ENCODE peak calls at places on chromosomes 1 and 21, in nine cellular contexts. One of them, this sample, is unnamed. For H3K4me1, the result is how much of the 10 kb centered on the place peaks cover.

GRCh38 chr1:150256193-150256548 is 1.4 kb upstream of the CA14 start:
- ATAC-seq in CD8-positive, alpha-beta T cell: no peak
- ATAC-seq in heart right ventricle: no peak
- ATAC-seq in mucosa of descending colon: no peak
- ATAC-seq in pancreas: no peak
- ATAC-seq in upper lobe of left lung: no peak
- ATAC-seq in CD4-positive, CD25-positive, alpha-beta regulatory T cell: no peak
- ATAC-seq in left lung: no peak
- ATAC-seq in body of pancreas: peak
- ATAC-seq in this sample: peak

GRCh38 chr1:170313306-170313705 is 167.5 kb downstream of the NTMT2 start:
- ATAC-seq in CD8-positive, alpha-beta T cell: no peak
- ATAC-seq in heart right ventricle: no peak
- ATAC-seq in mucosa of descending colon: no peak
- ATAC-seq in pancreas: no peak
- ATAC-seq in upper lobe of left lung: no peak
- ATAC-seq in CD4-positive, CD25-positive, alpha-beta regulatory T cell: no peak
- ATAC-seq in left lung: no peak
- ATAC-seq in body of pancreas: no peak
- ATAC-seq in this sample: no peak

GRCh38 chr1:204453141-204453772 is 41.3 kb downstream of the PIK3C2B start:
- ATAC-seq in CD8-positive, alpha-beta T cell: peak
- ATAC-seq in heart right ventricle: no peak
- ATAC-seq in mucosa of descending colon: peak
- ATAC-seq in pancreas: peak
- ATAC-seq in upper lobe of left lung: no peak
- ATAC-seq in CD4-positive, CD25-positive, alpha-beta regulatory T cell: peak
- ATAC-seq in left lung: no peak
- ATAC-seq in body of pancreas: no peak
- ATAC-seq in this sample: no peak

GRCh38 chr1:195790514-195791168 is 817.6 kb downstream of the KCNT2 start:
- ATAC-seq in CD8-positive, alpha-beta T cell: no peak
- ATAC-seq in heart right ventricle: no peak
- ATAC-seq in mucosa of descending colon: no peak
- ATAC-seq in pancreas: no peak
- ATAC-seq in upper lobe of left lung: peak
- ATAC-seq in CD4-positive, CD25-positive, alpha-beta regulatory T cell: peak
- ATAC-seq in left lung: no peak
- ATAC-seq in body of pancreas: no peak
- ATAC-seq in this sample: no peak

GRCh38 chr1:162687870-162688269 is 55.6 kb downstream of the DDR2 start:
- ATAC-seq in CD8-positive, alpha-beta T cell: no peak
- ATAC-seq in heart right ventricle: peak
- ATAC-seq in mucosa of descending colon: no peak
- ATAC-seq in pancreas: no peak
- ATAC-seq in upper lobe of left lung: no peak
- ATAC-seq in CD4-positive, CD25-positive, alpha-beta regulatory T cell: no peak
- ATAC-seq in left lung: no peak
- ATAC-seq in body of pancreas: no peak
- ATAC-seq in this sample: peak

GRCh38 chr1:63403386-63403785 is 36.0 kb downstream of the ALG6 start:
- ATAC-seq in CD8-positive, alpha-beta T cell: no peak
- ATAC-seq in heart right ventricle: no peak
- ATAC-seq in mucosa of descending colon: no peak
- ATAC-seq in pancreas: no peak
- ATAC-seq in upper lobe of left lung: no peak
- ATAC-seq in CD4-positive, CD25-positive, alpha-beta regulatory T cell: no peak
- ATAC-seq in left lung: peak
- ATAC-seq in body of pancreas: no peak
- ATAC-seq in this sample: no peak

GRCh38 chr21:37450385-37451044 is 83.9 kb downstream of the DYRK1A start:
- ATAC-seq in CD8-positive, alpha-beta T cell: no peak
- ATAC-seq in heart right ventricle: no peak
- ATAC-seq in mucosa of descending colon: peak
- ATAC-seq in pancreas: no peak
- ATAC-seq in upper lobe of left lung: no peak
- ATAC-seq in CD4-positive, CD25-positive, alpha-beta regulatory T cell: no peak
- ATAC-seq in left lung: peak
- ATAC-seq in body of pancreas: no peak
- ATAC-seq in this sample: no peak

GRCh38 chr1:25658791-25659431 is 42.3 kb downstream of the MAN1C1 start:
- ATAC-seq in CD8-positive, alpha-beta T cell: no peak
- ATAC-seq in heart right ventricle: peak
- ATAC-seq in mucosa of descending colon: peak
- ATAC-seq in pancreas: peak
- ATAC-seq in upper lobe of left lung: peak
- ATAC-seq in CD4-positive, CD25-positive, alpha-beta regulatory T cell: no peak
- ATAC-seq in left lung: peak
- ATAC-seq in body of pancreas: peak
- ATAC-seq in this sample: peak

GRCh38 chr1:77044133-77044849 is 174.9 kb downstream of the PIGK start:
- ATAC-seq in CD8-positive, alpha-beta T cell: no peak
- ATAC-seq in heart right ventricle: no peak
- ATAC-seq in mucosa of descending colon: no peak
- ATAC-seq in pancreas: no peak
- ATAC-seq in upper lobe of left lung: no peak
- ATAC-seq in CD4-positive, CD25-positive, alpha-beta regulatory T cell: no peak
- ATAC-seq in left lung: no peak
- ATAC-seq in body of pancreas: no peak
- ATAC-seq in this sample: no peak

GRCh38 chr1:169529068-169529642 is 43.4 kb upstream of the SLC19A2 start:
- ATAC-seq in CD8-positive, alpha-beta T cell: no peak
- ATAC-seq in heart right ventricle: no peak
- ATAC-seq in mucosa of descending colon: peak
- ATAC-seq in pancreas: peak
- ATAC-seq in upper lobe of left lung: peak
- ATAC-seq in CD4-positive, CD25-positive, alpha-beta regulatory T cell: no peak
- ATAC-seq in left lung: peak
- ATAC-seq in body of pancreas: peak
- ATAC-seq in this sample: no peak

GRCh38 chr1:8055973-8056372 is 29.9 kb upstream of the ERRFI1 start:
- ATAC-seq in CD8-positive, alpha-beta T cell: no peak
- ATAC-seq in heart right ventricle: no peak
- ATAC-seq in mucosa of descending colon: no peak
- ATAC-seq in pancreas: peak
- ATAC-seq in upper lobe of left lung: no peak
- ATAC-seq in CD4-positive, CD25-positive, alpha-beta regulatory T cell: no peak
- ATAC-seq in left lung: no peak
- ATAC-seq in body of pancreas: no peak
- ATAC-seq in this sample: peak

GRCh38 chr1:201395936-201396335 is 3.2 kb downstream of the LAD1 start:
- ATAC-seq in CD8-positive, alpha-beta T cell: no peak
- ATAC-seq in heart right ventricle: no peak
- ATAC-seq in mucosa of descending colon: no peak
- ATAC-seq in pancreas: no peak
- ATAC-seq in upper lobe of left lung: no peak
- ATAC-seq in CD4-positive, CD25-positive, alpha-beta regulatory T cell: no peak
- ATAC-seq in left lung: no peak
- ATAC-seq in body of pancreas: no peak
- ATAC-seq in this sample: no peak

GRCh38 chr1:19410393-19410792 is 74.9 kb downstream of the CAPZB start:
- ATAC-seq in CD8-positive, alpha-beta T cell: no peak
- ATAC-seq in heart right ventricle: no peak
- ATAC-seq in mucosa of descending colon: no peak
- ATAC-seq in pancreas: no peak
- ATAC-seq in upper lobe of left lung: no peak
- ATAC-seq in CD4-positive, CD25-positive, alpha-beta regulatory T cell: no peak
- ATAC-seq in left lung: no peak
- ATAC-seq in body of pancreas: no peak
- ATAC-seq in this sample: no peak

GRCh38 chr21:46078984-46079356 is 18.9 kb upstream of the COL6A2 start:
- ATAC-seq in CD8-positive, alpha-beta T cell: no peak
- ATAC-seq in heart right ventricle: no peak
- ATAC-seq in mucosa of descending colon: no peak
- ATAC-seq in pancreas: peak
- ATAC-seq in upper lobe of left lung: peak
- ATAC-seq in CD4-positive, CD25-positive, alpha-beta regulatory T cell: no peak
- ATAC-seq in left lung: no peak
- ATAC-seq in body of pancreas: no peak
- ATAC-seq in this sample: peak

GRCh38 chr1:212294983-212295382 is 9.8 kb downstream of the PPP2R5A start:
- ATAC-seq in CD8-positive, alpha-beta T cell: no peak
- ATAC-seq in heart right ventricle: no peak
- ATAC-seq in mucosa of descending colon: no peak
- ATAC-seq in pancreas: no peak
- ATAC-seq in upper lobe of left lung: no peak
- ATAC-seq in CD4-positive, CD25-positive, alpha-beta regulatory T cell: no peak
- ATAC-seq in left lung: no peak
- ATAC-seq in body of pancreas: no peak
- ATAC-seq in this sample: no peak

GRCh38 chr1:225517697-225518096 is 89.9 kb upstream of the LBR start:
- ATAC-seq in CD8-positive, alpha-beta T cell: no peak
- ATAC-seq in heart right ventricle: peak
- ATAC-seq in mucosa of descending colon: no peak
- ATAC-seq in pancreas: no peak
- ATAC-seq in upper lobe of left lung: no peak
- ATAC-seq in CD4-positive, CD25-positive, alpha-beta regulatory T cell: no peak
- ATAC-seq in left lung: peak
- ATAC-seq in body of pancreas: no peak
- ATAC-seq in this sample: no peak

GRCh38 chr1:22207605-22208264 is 64.8 kb upstream of the WNT4 start:
- ATAC-seq in CD8-positive, alpha-beta T cell: no peak
- ATAC-seq in heart right ventricle: no peak
- ATAC-seq in mucosa of descending colon: peak
- ATAC-seq in pancreas: no peak
- ATAC-seq in upper lobe of left lung: no peak
- ATAC-seq in CD4-positive, CD25-positive, alpha-beta regulatory T cell: no peak
- ATAC-seq in left lung: no peak
- ATAC-seq in body of pancreas: no peak
- ATAC-seq in this sample: no peak

GRCh38 chr1:151680812-151681211 is 35.8 kb downstream of the CELF3 start:
- ATAC-seq in CD8-positive, alpha-beta T cell: no peak
- ATAC-seq in heart right ventricle: peak
- ATAC-seq in mucosa of descending colon: no peak
- ATAC-seq in pancreas: peak
- ATAC-seq in upper lobe of left lung: no peak
- ATAC-seq in CD4-positive, CD25-positive, alpha-beta regulatory T cell: no peak
- ATAC-seq in left lung: peak
- ATAC-seq in body of pancreas: no peak
- ATAC-seq in this sample: peak

DNA sequence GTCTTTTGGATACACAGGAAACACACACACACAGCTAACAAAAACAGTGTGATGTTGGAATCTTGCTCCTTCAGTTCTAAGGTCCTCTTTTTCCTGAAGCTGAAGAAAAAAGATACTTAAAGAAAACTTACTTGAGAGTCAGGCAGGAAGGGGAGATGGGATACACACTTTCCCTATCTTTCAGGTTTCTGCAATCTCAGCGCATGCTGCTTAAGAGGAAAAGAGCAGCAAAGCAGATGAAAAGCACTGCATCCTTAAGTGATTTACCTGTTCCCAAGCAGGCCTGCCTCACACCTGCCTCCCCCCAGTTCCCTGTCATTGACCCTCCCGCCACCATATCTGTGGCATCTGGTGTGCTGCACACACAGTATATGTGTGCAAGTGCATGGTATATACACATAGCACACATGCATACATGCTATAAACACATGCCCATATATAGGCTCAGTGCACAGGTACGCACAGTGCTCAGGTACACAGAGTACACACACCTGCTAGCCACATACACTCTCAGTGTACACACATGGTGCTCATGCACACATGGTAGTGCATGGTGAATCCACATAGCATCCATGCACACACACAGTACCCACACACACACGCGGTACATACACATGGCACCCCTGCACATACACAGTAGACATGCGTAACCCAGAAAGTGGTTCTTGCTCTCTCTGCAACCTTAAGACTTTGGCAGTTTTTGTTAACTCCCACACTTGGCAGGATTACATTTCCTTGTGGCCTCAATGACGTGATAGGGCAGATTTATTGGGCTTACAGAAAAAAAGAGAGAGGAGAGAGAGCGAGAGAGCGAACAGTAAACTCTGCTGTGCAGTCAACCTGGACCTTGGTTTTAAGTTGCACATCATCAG is 166.9 kb downstream of the TOMM20 start:
- ATAC-seq in CD8-positive, alpha-beta T cell: peak
- ATAC-seq in heart right ventricle: peak
- ATAC-seq in mucosa of descending colon: peak
- ATAC-seq in pancreas: peak
- ATAC-seq in upper lobe of left lung: peak
- ATAC-seq in CD4-positive, CD25-positive, alpha-beta regulatory T cell: no peak
- ATAC-seq in left lung: peak
- ATAC-seq in body of pancreas: peak
- ATAC-seq in this sample: no peak
- H3K4me1 ChIP-seq in CD8-positive, alpha-beta T cell: half or more
- H3K4me1 ChIP-seq in heart right ventricle: half or more
- H3K4me1 ChIP-seq in mucosa of descending colon: half or more
- H3K4me1 ChIP-seq in pancreas: half or more
- H3K4me1 ChIP-seq in upper lobe of left lung: half or more
- H3K4me1 ChIP-seq in CD4-positive, CD25-positive, alpha-beta regulatory T cell: under half
- H3K4me1 ChIP-seq in left lung: half or more
- H3K4me1 ChIP-seq in body of pancreas: half or more
- H3K4me1 ChIP-seq in this sample: under half

DNA sequence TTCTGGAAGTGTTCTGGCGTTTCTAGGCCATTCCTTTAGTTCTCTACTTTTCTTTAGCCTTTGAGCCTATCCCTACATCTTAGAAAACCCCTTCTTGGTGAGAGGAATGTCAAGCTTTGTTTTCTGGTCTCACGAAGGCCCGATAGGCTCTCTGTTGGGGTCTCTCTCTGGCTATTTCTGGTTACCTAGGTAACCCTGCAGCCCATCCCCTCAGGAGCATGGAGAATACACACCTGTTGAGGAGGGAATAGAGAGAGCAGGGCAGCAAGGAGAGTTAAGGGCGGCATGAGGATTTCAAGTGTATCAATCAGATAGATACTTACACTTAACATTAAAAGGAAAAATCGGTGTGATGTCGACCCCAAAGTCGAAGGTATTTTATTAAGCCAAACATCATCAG is 45.7 kb downstream of the LRRC8D start:
- ATAC-seq in CD8-positive, alpha-beta T cell: no peak
- ATAC-seq in heart right ventricle: no peak
- ATAC-seq in mucosa of descending colon: no peak
- ATAC-seq in pancreas: no peak
- ATAC-seq in upper lobe of left lung: no peak
- ATAC-seq in CD4-positive, CD25-positive, alpha-beta regulatory T cell: no peak
- ATAC-seq in left lung: no peak
- ATAC-seq in body of pancreas: no peak
- ATAC-seq in this sample: no peak
- H3K4me1 ChIP-seq in CD8-positive, alpha-beta T cell: under half
- H3K4me1 ChIP-seq in heart right ventricle: under half
- H3K4me1 ChIP-seq in mucosa of descending colon: under half
- H3K4me1 ChIP-seq in pancreas: under half
- H3K4me1 ChIP-seq in upper lobe of left lung: under half
- H3K4me1 ChIP-seq in CD4-positive, CD25-positive, alpha-beta regulatory T cell: under half
- H3K4me1 ChIP-seq in left lung: under half
- H3K4me1 ChIP-seq in body of pancreas: under half
- H3K4me1 ChIP-seq in this sample: under half

GRCh38 chr1:194069831-194070218 is 883.4 kb upstream of the B3GALT2 start:
- ATAC-seq in CD8-positive, alpha-beta T cell: no peak
- ATAC-seq in heart right ventricle: peak
- ATAC-seq in mucosa of descending colon: no peak
- ATAC-seq in pancreas: no peak
- ATAC-seq in upper lobe of left lung: no peak
- ATAC-seq in CD4-positive, CD25-positive, alpha-beta regulatory T cell: no peak
- ATAC-seq in left lung: no peak
- ATAC-seq in body of pancreas: no peak
- ATAC-seq in this sample: no peak
- H3K4me1 ChIP-seq in CD8-positive, alpha-beta T cell: under half
- H3K4me1 ChIP-seq in heart right ventricle: under half
- H3K4me1 ChIP-seq in mucosa of descending colon: under half
- H3K4me1 ChIP-seq in pancreas: under half
- H3K4me1 ChIP-seq in upper lobe of left lung: under half
- H3K4me1 ChIP-seq in CD4-positive, CD25-positive, alpha-beta regulatory T cell: under half
- H3K4me1 ChIP-seq in left lung: under half
- H3K4me1 ChIP-seq in body of pancreas: under half
- H3K4me1 ChIP-seq in this sample: under half

GRCh38 chr1:27150183-27150582 is 4.7 kb downstream of the SLC9A1 start:
- ATAC-seq in CD8-positive, alpha-beta T cell: no peak
- ATAC-seq in heart right ventricle: no peak
- ATAC-seq in mucosa of descending colon: no peak
- ATAC-seq in pancreas: no peak
- ATAC-seq in upper lobe of left lung: no peak
- ATAC-seq in CD4-positive, CD25-positive, alpha-beta regulatory T cell: no peak
- ATAC-seq in left lung: no peak
- ATAC-seq in body of pancreas: no peak
- ATAC-seq in this sample: no peak
- H3K4me1 ChIP-seq in CD8-positive, alpha-beta T cell: half or more
- H3K4me1 ChIP-seq in heart right ventricle: half or more
- H3K4me1 ChIP-seq in mucosa of descending colon: under half
- H3K4me1 ChIP-seq in pancreas: under half
- H3K4me1 ChIP-seq in upper lobe of left lung: under half
- H3K4me1 ChIP-seq in CD4-positive, CD25-positive, alpha-beta regulatory T cell: under half
- H3K4me1 ChIP-seq in left lung: half or more
- H3K4me1 ChIP-seq in body of pancreas: under half
- H3K4me1 ChIP-seq in this sample: under half

This sample was measured in gastroesophageal sphincter.